ENCODE peak calls at places on chromosomes 5 and 9, in seven cellular contexts. P is stimulated activated CD8-positive, alpha-beta memory T cell treated with anti-CD3 and anti-CD28 coated beads, Interleukin-4, amount 100 ng/mL, for 24 hours; L is globus pallidus; O is activated T-cell treated with anti-CD3 and anti-CD28 coated beads, Interleukin-2, amount 50 U/mL, for 24 hours; G is NCI-H510A treated with DMSO at 0.1 percent for 48 hours; H is HuH-7; W is neural crest cell. Q is an unnamed sample.

GRCh38 chr9:85729882-85730281 is 11.9 kb downstream of the AGTPBP1 start:
- DNase-seq in P (no peak), L (no peak), O (no peak), G (no peak), H (no peak), W (no peak), Q (peak; percentile 81)

GRCh38 chr9:12776775-12777055 is 1.9 kb downstream of the LURAP1L start:
- DNase-seq in P (no peak), L (no peak), O (no peak), G (no peak), H (no peak), W (no peak), Q (no peak)

GRCh38 chr9:110942522-110942921 is 95.7 kb downstream of the LPAR1 start:
- DNase-seq in P (no peak), L (no peak), O (no peak), G (no peak), H (no peak), W (no peak), Q (no peak)

GRCh38 chr9:120257483-120257882 is 322.5 kb downstream of the CDK5RAP2 start:
- DNase-seq in P (no peak), L (no peak), O (no peak), G (no peak), H (no peak), W (no peak), Q (no peak)

GRCh38 chr9:136729144-136729543 is 13.6 kb downstream of the LCN10 start:
- DNase-seq in P (no peak), L (no peak), O (no peak), G (no peak), H (no peak), W (no peak), Q (peak; percentile 57)

GRCh38 chr9:16207161-16207560 is 654.3 kb downstream of the CCDC171 start:
- DNase-seq in P (no peak), L (no peak), O (no peak), G (no peak), H (no peak), W (peak; percentile 39), Q (no peak)

GRCh38 chr5:172795401-172795977 is 24.5 kb upstream of the DUSP1 start:
- DNase-seq in P (no peak), L (peak; percentile 31), O (no peak), G (no peak), H (no peak), W (no peak), Q (no peak)

GRCh38 chr9:137668203-137668602 is 49.4 kb downstream of the EHMT1 start:
- DNase-seq in P (no peak), L (no peak), O (no peak), G (no peak), H (no peak), W (no peak), Q (no peak)

GRCh38 chr9:137077758-137078693 is 709 bp downstream of the UAP1L1 start:
- DNase-seq in P (peak; percentile 38), L (no peak), O (peak; percentile 66), G (no peak), H (no peak), W (no peak), Q (no peak)

GRCh38 chr5:57677235-57677634 is 194.6 kb upstream of the ACTBL2 start:
- DNase-seq in P (no peak), L (no peak), O (no peak), G (no peak), H (no peak), W (no peak), Q (no peak)

GRCh38 chr5:173885481-173886010 is 2.6 kb upstream of the CPEB4 start:
- DNase-seq in P (no peak), L (no peak), O (no peak), G (no peak), H (no peak), W (no peak), Q (peak; percentile 60)

GRCh38 chr5:96609369-96609768 is 52.8 kb upstream of the CAST start:
- DNase-seq in P (no peak), L (no peak), O (no peak), G (no peak), H (no peak), W (no peak), Q (no peak)

GRCh38 chr5:78612227-78613150 is 36.1 kb downstream of the LHFPL2 start:
- DNase-seq in P (no peak), L (no peak), O (no peak), G (no peak), H (no peak), W (no peak), Q (no peak)

Q was measured in HL-60.